ENCODE peak calls at places on chromosomes 2 and 18, in five cellular contexts. A, O, B, V and T are unnamed samples. For H3K9me3, the result is how much of the 10 kb centered on the place peaks cover.

GRCh38 chr2:52613064-52613463 is 1154.5 kb upstream of the CHAC2 start:
- DNase-seq in A (no peak), O (no peak), B (no peak), V (no peak), T (no peak)

GRCh38 chr2:128754246-128754724 is 435.6 kb upstream of the HS6ST1 start:
- DNase-seq in A (no peak), O (peak), B (no peak), V (no peak), T (no peak)

GRCh38 chr18:46481048-46481846 is 175.8 kb downstream of the LOXHD1 start:
- DNase-seq in A (no peak), O (peak), B (peak), V (peak), T (peak)

GRCh38 chr2:143907801-143908200 is 612.1 kb downstream of the ZEB2 start:
- DNase-seq in A (no peak), O (no peak), B (no peak), V (no peak), T (no peak)

GRCh38 chr2:164014068-164014577 is 278.3 kb upstream of the FIGN start:
- DNase-seq in A (peak), O (peak), B (no peak), V (no peak), T (no peak)

GRCh38 chr2:222568866-222569265 is 87.0 kb downstream of the FARSB start:
- DNase-seq in A (peak), O (peak), B (peak), V (no peak), T (no peak)

GRCh38 chr2:195520671-195521155 is 136.3 kb upstream of the SLC39A10 start:
- DNase-seq in A (no peak), O (no peak), B (no peak), V (no peak), T (no peak)

GRCh38 chr2:218263817-218264611 is 3.2 kb downstream of the GPBAR1 start:
- DNase-seq in A (no peak), O (no peak), B (no peak), V (no peak), T (no peak)

GRCh38 chr2:239721991-239722759 is 303.0 kb downstream of the NDUFA10 start:
- DNase-seq in A (no peak), O (no peak), B (no peak), V (no peak), T (no peak)

GRCh38 chr2:239724194-239724849 is 300.8 kb downstream of the NDUFA10 start:
- DNase-seq in A (no peak), O (no peak), B (no peak), V (no peak), T (no peak)

GRCh38 chr2:239724851-239725550 is 300.1 kb downstream of the NDUFA10 start:
- DNase-seq in A (no peak), O (no peak), B (no peak), V (no peak), T (no peak)

GRCh38 chr2:239722760-239723448 is 302.2 kb downstream of the NDUFA10 start:
- DNase-seq in A (no peak), O (no peak), B (no peak), V (no peak), T (no peak)

DNA sequence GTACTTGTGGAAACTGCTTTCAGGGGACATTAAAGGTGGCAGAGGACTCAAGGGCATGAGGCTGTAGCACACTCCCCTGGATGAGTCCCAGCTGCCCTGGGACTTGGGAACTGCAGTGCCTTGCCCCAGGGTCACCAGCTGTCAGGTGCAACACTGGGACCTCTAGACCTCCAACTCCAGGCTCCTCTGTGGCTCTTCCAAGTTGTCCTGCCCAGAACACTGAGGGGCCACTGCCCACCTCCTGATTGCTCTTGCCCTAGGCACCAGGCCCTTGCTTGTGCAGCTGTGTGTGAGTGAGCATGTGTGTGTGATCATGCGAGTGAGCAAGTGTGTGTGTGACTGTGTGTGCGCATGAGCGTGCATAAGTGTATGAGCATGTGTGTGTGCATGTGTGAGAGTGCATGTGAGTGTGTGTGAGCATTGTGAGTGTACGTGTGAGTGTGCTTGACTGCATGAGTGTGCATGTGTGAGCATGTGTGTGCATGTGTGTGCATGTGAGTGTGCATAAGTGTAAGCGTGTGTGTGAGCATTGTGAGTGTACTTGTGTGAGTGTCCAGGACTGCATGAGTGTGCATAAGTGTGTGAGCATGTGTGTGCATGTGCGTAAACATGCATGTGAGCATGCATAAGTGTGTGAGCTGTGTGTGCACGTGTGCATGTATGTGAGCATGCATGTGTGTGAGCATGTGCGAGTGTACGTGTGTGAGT is 301.5 kb downstream of the NDUFA10 start:
- DNase-seq in A (no peak), O (no peak), B (no peak), V (no peak), T (no peak)
- H3K9me3 ChIP-seq in A (under half), O (under half), B (under half), V (under half), T (under half)

GRCh38 chr2:241944821-241945220 is 75.3 kb downstream of the RTP5 start:
- DNase-seq in A (no peak), O (no peak), B (no peak), V (no peak), T (no peak)

GRCh38 chr2:241945803-241946202 is 76.3 kb downstream of the RTP5 start:
- DNase-seq in A (no peak), O (no peak), B (no peak), V (no peak), T (no peak)

GRCh38 chr2:241943961-241944575 is 74.5 kb downstream of the RTP5 start:
- DNase-seq in A (no peak), O (no peak), B (no peak), V (no peak), T (no peak)

GRCh38 chr2:241946306-241947003 is 76.9 kb downstream of the RTP5 start:
- DNase-seq in A (no peak), O (no peak), B (no peak), V (no peak), T (no peak)

GRCh38 chr2:241945311-241945710 is 75.8 kb downstream of the RTP5 start:
- DNase-seq in A (no peak), O (no peak), B (no peak), V (no peak), T (no peak)
- H3K9me3 ChIP-seq in A (under half), O (under half), B (under half), V (under half), T (under half)

GRCh38 chr2:228532233-228532632 is 350.7 kb upstream of the SPHKAP start:
- DNase-seq in A (no peak), O (no peak), B (no peak), V (no peak), T (no peak)
- H3K9me3 ChIP-seq in A (under half), O (under half), B (under half), V (under half), T (under half)

GRCh38 chr2:5187283-5187682 is 504.9 kb upstream of the SOX11 start:
- DNase-seq in A (no peak), O (no peak), B (no peak), V (no peak), T (no peak)

GRCh38 chr2:5188636-5189035 is 503.5 kb upstream of the SOX11 start:
- DNase-seq in A (no peak), O (no peak), B (no peak), V (no peak), T (no peak)

GRCh38 chr2:5195636-5196035 is 496.5 kb upstream of the SOX11 start:
- DNase-seq in A (no peak), O (no peak), B (no peak), V (no peak), T (no peak)

GRCh38 chr2:5190023-5190422 is 502.2 kb upstream of the SOX11 start:
- DNase-seq in A (no peak), O (no peak), B (peak), V (no peak), T (no peak)
- H3K9me3 ChIP-seq in A (under half), O (under half), B (under half), V (under half), T (under half)

GRCh38 chr2:13921245-13921644 is 711.3 kb upstream of the LRATD1 start:
- DNase-seq in A (no peak), O (no peak), B (no peak), V (no peak), T (no peak)
- H3K9me3 ChIP-seq in A (under half), O (under half), B (under half), V (under half), T (under half)

DNA sequence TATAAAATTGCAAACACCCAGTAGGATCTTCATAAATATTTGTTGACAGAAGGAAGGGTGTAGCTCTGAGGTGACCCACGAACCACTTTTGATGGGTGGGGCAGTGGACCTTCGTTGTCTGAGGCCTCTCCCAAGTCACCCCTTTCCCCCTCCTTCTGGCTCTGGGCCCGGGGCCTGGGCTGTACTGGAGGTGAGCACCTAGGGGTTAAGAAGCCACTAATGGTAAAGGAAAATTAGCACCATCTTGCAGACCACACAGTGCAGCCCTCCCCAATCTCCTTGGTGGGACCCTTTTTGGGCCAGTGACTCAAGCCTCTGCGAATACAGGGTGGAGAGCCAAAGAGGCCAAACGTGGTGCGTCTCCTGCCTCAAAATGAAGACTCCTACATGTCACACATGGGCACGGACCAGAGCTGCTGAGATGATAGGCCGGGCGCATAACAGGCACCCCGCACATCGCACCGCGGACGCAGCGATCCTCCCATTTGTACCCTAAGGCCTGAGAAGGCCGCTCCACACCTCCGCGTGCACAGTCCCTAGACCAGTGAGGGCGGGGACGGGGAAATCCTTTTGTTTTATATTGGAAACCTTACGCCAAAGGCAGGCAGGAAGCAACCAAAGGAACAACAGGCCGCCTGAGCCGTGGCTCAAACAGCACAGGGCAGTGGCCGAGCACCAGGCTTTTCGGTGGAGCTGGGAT is 31.9 kb upstream of the ATP6V1B1 start:
- DNase-seq in A (no peak), O (no peak), B (no peak), V (no peak), T (no peak)
- H3K9me3 ChIP-seq in A (under half), O (under half), B (under half), V (under half), T (under half)

DNA sequence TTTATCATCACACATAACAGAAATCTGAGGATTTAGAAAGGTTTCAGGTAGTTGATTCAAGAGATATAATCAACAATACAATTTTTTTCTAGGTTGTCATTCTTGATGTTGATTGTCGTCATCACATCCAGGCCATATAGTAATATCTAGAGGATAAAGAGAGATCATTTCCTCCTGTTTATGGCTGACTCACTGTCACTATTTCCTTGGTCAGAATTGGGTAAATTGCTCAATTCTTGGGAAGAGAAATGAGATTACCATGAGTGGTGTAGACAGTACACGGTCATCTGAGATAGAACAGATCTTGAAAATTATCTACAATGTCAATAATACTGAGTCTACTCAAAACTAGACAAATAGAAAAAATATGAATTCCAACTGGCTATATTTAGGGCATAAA is 78.8 kb downstream of the ZNF804A start:
- DNase-seq in A (no peak), O (no peak), B (no peak), V (no peak), T (no peak)
- H3K9me3 ChIP-seq in A (under half), O (under half), B (under half), V (under half), T (under half)

DNA sequence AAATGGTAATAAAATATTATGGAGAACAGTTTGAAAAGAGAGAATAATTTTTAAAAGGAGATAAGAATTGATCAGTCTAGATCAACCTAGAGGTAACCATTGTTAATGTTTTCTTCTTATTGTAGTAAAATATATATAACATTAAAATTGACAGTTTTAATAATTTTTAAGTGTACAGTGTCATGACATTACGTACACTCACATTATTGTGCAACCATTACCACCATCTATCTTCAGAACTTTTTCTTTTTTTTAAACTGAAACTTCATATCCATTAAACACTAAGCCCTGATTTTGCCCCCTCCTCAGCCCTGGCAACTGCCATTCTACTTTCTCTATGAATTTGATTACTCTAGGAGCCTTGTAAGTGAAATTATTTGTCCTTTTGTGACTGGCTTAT is 121.1 kb downstream of the LDLRAD4 start:
- DNase-seq in A (no peak), O (no peak), B (no peak), V (no peak), T (no peak)
- H3K9me3 ChIP-seq in A (under half), O (under half), B (under half), V (under half), T (under half)

GRCh38 chr2:161146996-161147395 is 13.2 kb upstream of the TANK start:
- DNase-seq in A (no peak), O (peak), B (no peak), V (no peak), T (no peak)

GRCh38 chr2:161146209-161146775 is 13.9 kb upstream of the TANK start:
- DNase-seq in A (no peak), O (no peak), B (no peak), V (no peak), T (no peak)

GRCh38 chr2:161147856-161148255 is 12.4 kb upstream of the TANK start:
- DNase-seq in A (no peak), O (no peak), B (no peak), V (no peak), T (no peak)

GRCh38 chr2:161152302-161152701 is 7.9 kb upstream of the TANK start:
- DNase-seq in A (no peak), O (no peak), B (no peak), V (no peak), T (no peak)

GRCh38 chr2:161150704-161151103 is 9.5 kb upstream of the TANK start:
- DNase-seq in A (no peak), O (no peak), B (no peak), V (no peak), T (no peak)
- H3K9me3 ChIP-seq in A (under half), O (under half), B (under half), V (half or more), T (under half)

DNA sequence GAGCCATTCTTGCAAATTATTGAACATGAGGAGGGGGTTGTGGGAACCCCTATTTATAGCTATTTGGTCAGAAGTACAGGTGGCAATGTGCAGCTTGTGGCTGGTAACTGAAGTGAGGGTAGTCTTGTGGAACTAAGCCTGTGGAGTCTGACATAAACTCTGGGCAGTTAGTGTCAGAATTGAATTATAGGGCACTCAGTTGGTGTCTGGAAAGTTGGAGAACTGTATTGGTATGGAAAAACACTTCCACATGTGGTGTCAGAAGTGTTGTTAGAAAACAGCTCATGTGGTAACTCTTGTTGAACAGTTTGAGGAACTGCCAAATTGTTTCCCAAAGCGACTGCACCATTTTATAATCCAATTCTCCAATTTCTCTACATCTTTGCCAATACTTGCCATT is 7.5 kb downstream of the RALBP1 start:
- DNase-seq in A (no peak), O (no peak), B (no peak), V (no peak), T (no peak)
- H3K9me3 ChIP-seq in A (under half), O (under half), B (under half), V (under half), T (under half)